ENCODE peak calls at places on chromosomes 1 and 21, in nine cellular contexts. G, X, D, M, Z, T, L, C and K are unnamed samples.
A peak's percentile ranks its signal among the peaks of the same experiment; 100 is the strongest.

GRCh38 chr1:223732993-223733798 is 20.9 kb downstream of the CAPN2 start:
- DNase-seq in C (no peak), M (peak; percentile 47), X (no peak), T (no peak), Z (no peak), L (no peak), D (no peak), G (no peak), K (no peak)

GRCh38 chr1:227433663-227434062 is 115.4 kb upstream of the CDC42BPA start:
- DNase-seq in T (no peak), L (no peak), G (no peak), D (no peak), M (no peak), C (no peak), X (no peak), Z (no peak), K (no peak)

GRCh38 chr1:178150610-178151009 is 56.7 kb downstream of the RASAL2 start:
- DNase-seq in M (peak; percentile 36), G (no peak), L (no peak), T (no peak), D (no peak), X (no peak), C (no peak), Z (no peak), K (no peak)

GRCh38 chr1:58338081-58338480 is 208.4 kb downstream of the OMA1 start:
- DNase-seq in X (no peak), M (no peak), C (no peak), G (no peak), L (no peak), Z (no peak), D (no peak), T (no peak), K (no peak)

GRCh38 chr1:227793948-227794812 is 21.3 kb upstream of the PRSS38 start:
- DNase-seq in L (no peak), M (peak; percentile 69), C (peak; percentile 73), X (no peak), G (no peak), D (no peak), T (no peak), Z (no peak), K (peak; percentile 8)

GRCh38 chr1:50458507-50458906 is 35.3 kb upstream of the DMRTA2 start:
- DNase-seq in C (no peak), L (no peak), X (no peak), Z (no peak), G (no peak), T (no peak), D (no peak), M (no peak), K (no peak)

GRCh38 chr21:39048064-39048463 is 135.2 kb downstream of the PSMG1 start:
- DNase-seq in C (no peak), G (no peak), X (no peak), T (peak; percentile 73), Z (no peak), L (no peak), D (no peak), M (no peak), K (peak; percentile 41)

GRCh38 chr1:3064296-3064850 is 4.6 kb upstream of the PRDM16 start:
- DNase-seq in X (no peak), M (no peak), T (no peak), C (peak; percentile 73), G (no peak), D (no peak), Z (no peak), L (no peak), K (no peak)

GRCh38 chr1:67544921-67545320 is 114.7 kb upstream of the SERBP1 start:
- DNase-seq in Z (no peak), D (no peak), M (no peak), T (no peak), C (no peak), G (no peak), L (no peak), X (no peak), K (no peak)

GRCh38 chr1:202576816-202577215 is 133.4 kb downstream of the SYT2 start:
- DNase-seq in D (no peak), X (no peak), T (peak; percentile 36), C (no peak), M (no peak), Z (no peak), G (no peak), L (no peak), K (no peak)

GRCh38 chr1:6144622-6145021 is 35.5 kb downstream of the CHD5 start:
- DNase-seq in X (no peak), C (no peak), T (no peak), D (no peak), M (no peak), Z (no peak), L (no peak), G (no peak), K (no peak)